ENCODE peak calls at places on chromosome 16, in nine cellular contexts. One of them, this sample, is unnamed.
A peak's percentile ranks its signal among the peaks of the same experiment; 100 is the strongest.

GRCh38 chr16:21608647-21609328 is 9.4 kb downstream of the METTL9 start:
- DNase-seq in neural progenitor cell: peak; percentile 36
- DNase-seq in HepG2: no peak
- DNase-seq in GM12878: no peak
- DNase-seq in Karpas-422: no peak
- DNase-seq in mesenchymal stem cell: peak; percentile 59
- DNase-seq in mammary epithelial cell: no peak
- DNase-seq in K562: no peak
- DNase-seq in fibroblast of lung: no peak
- DNase-seq in this sample: no peak

GRCh38 chr16:79169239-79169638 is 431.3 kb downstream of the MAF start:
- DNase-seq in K562: no peak
- DNase-seq in HepG2: no peak
- DNase-seq in Karpas-422: no peak
- DNase-seq in mammary epithelial cell: no peak
- DNase-seq in mesenchymal stem cell: peak; percentile 3
- DNase-seq in neural progenitor cell: peak; percentile 77
- DNase-seq in GM12878: no peak
- DNase-seq in fibroblast of lung: no peak
- DNase-seq in this sample: no peak

GRCh38 chr16:48676836-48677235 is 66.9 kb upstream of the N4BP1 start:
- DNase-seq in K562: no peak
- DNase-seq in mesenchymal stem cell: peak; percentile 2
- DNase-seq in GM12878: no peak
- DNase-seq in mammary epithelial cell: peak; percentile 40
- DNase-seq in fibroblast of lung: peak; percentile 35
- DNase-seq in neural progenitor cell: no peak
- DNase-seq in Karpas-422: no peak
- DNase-seq in HepG2: no peak
- DNase-seq in this sample: peak; percentile 39

GRCh38 chr16:81589975-81590650 is 145.5 kb downstream of the CMIP start:
- DNase-seq in Karpas-422: no peak
- DNase-seq in GM12878: no peak
- DNase-seq in fibroblast of lung: no peak
- DNase-seq in mammary epithelial cell: no peak
- DNase-seq in HepG2: no peak
- DNase-seq in mesenchymal stem cell: no peak
- DNase-seq in neural progenitor cell: no peak
- DNase-seq in K562: no peak
- DNase-seq in this sample: no peak

GRCh38 chr16:56332464-56333079 is 92.8 kb downstream of the AMFR start:
- DNase-seq in fibroblast of lung: peak; percentile 62
- DNase-seq in HepG2: peak; percentile 78
- DNase-seq in mesenchymal stem cell: peak; percentile 74
- DNase-seq in GM12878: no peak
- DNase-seq in K562: peak; percentile 62
- DNase-seq in neural progenitor cell: peak; percentile 58
- DNase-seq in Karpas-422: peak; percentile 53
- DNase-seq in mammary epithelial cell: peak; percentile 54
- DNase-seq in this sample: peak; percentile 69

GRCh38 chr16:66904428-66904845 is 14.2 kb downstream of the CDH16 start:
- DNase-seq in K562: no peak
- DNase-seq in neural progenitor cell: no peak
- DNase-seq in fibroblast of lung: no peak
- DNase-seq in mammary epithelial cell: no peak
- DNase-seq in GM12878: no peak
- DNase-seq in HepG2: no peak
- DNase-seq in mesenchymal stem cell: no peak
- DNase-seq in Karpas-422: no peak
- DNase-seq in this sample: no peak

GRCh38 chr16:72847187-72848044 is 200.5 kb downstream of the ZFHX3 start:
- DNase-seq in Karpas-422: peak; percentile 79
- DNase-seq in fibroblast of lung: peak; percentile 42
- DNase-seq in K562: peak; percentile 33
- DNase-seq in mesenchymal stem cell: peak; percentile 45
- DNase-seq in mammary epithelial cell: no peak
- DNase-seq in HepG2: peak; percentile 30
- DNase-seq in GM12878: no peak
- DNase-seq in neural progenitor cell: peak; percentile 66
- DNase-seq in this sample: peak; percentile 19

GRCh38 chr16:17396762-17397498 is 73.8 kb downstream of the XYLT1 start:
- DNase-seq in Karpas-422: no peak
- DNase-seq in neural progenitor cell: no peak
- DNase-seq in K562: no peak
- DNase-seq in fibroblast of lung: peak; percentile 78
- DNase-seq in GM12878: no peak
- DNase-seq in mammary epithelial cell: no peak
- DNase-seq in HepG2: no peak
- DNase-seq in mesenchymal stem cell: no peak
- DNase-seq in this sample: no peak

GRCh38 chr16:56641166-56641565 is 2.7 kb downstream of the MT1A start:
- DNase-seq in mammary epithelial cell: no peak
- DNase-seq in HepG2: no peak
- DNase-seq in mesenchymal stem cell: no peak
- DNase-seq in fibroblast of lung: no peak
- DNase-seq in neural progenitor cell: no peak
- DNase-seq in GM12878: no peak
- DNase-seq in K562: no peak
- DNase-seq in Karpas-422: no peak
- DNase-seq in this sample: no peak

GRCh38 chr16:9900576-9900975 is 281.7 kb downstream of the GRIN2A start:
- DNase-seq in mammary epithelial cell: no peak
- DNase-seq in mesenchymal stem cell: no peak
- DNase-seq in K562: no peak
- DNase-seq in HepG2: no peak
- DNase-seq in GM12878: no peak
- DNase-seq in fibroblast of lung: no peak
- DNase-seq in neural progenitor cell: no peak
- DNase-seq in Karpas-422: no peak
- DNase-seq in this sample: no peak

GRCh38 chr16:27374794-27375499 is 27.0 kb upstream of the IL21R start:
- DNase-seq in fibroblast of lung: peak; percentile 77
- DNase-seq in HepG2: peak; percentile 92
- DNase-seq in neural progenitor cell: peak; percentile 85
- DNase-seq in mesenchymal stem cell: peak; percentile 91
- DNase-seq in GM12878: peak; percentile 90
- DNase-seq in K562: peak; percentile 89
- DNase-seq in mammary epithelial cell: peak; percentile 72
- DNase-seq in Karpas-422: peak; percentile 64
- DNase-seq in this sample: peak; percentile 60

GRCh38 chr16:23382279-23382678 is 70.7 kb downstream of the COG7 start:
- DNase-seq in neural progenitor cell: no peak
- DNase-seq in Karpas-422: no peak
- DNase-seq in mammary epithelial cell: no peak
- DNase-seq in mesenchymal stem cell: no peak
- DNase-seq in fibroblast of lung: no peak
- DNase-seq in HepG2: no peak
- DNase-seq in K562: no peak
- DNase-seq in GM12878: no peak
- DNase-seq in this sample: no peak

GRCh38 chr16:337975-338575 is 14.4 kb downstream of the AXIN1 start:
- DNase-seq in K562: no peak
- DNase-seq in neural progenitor cell: peak; percentile 1
- DNase-seq in fibroblast of lung: no peak
- DNase-seq in mesenchymal stem cell: no peak
- DNase-seq in mammary epithelial cell: no peak
- DNase-seq in HepG2: no peak
- DNase-seq in GM12878: no peak
- DNase-seq in Karpas-422: no peak
- DNase-seq in this sample: no peak

GRCh38 chr16:46853713-46854443 is 22.9 kb upstream of the C16orf87 start:
- DNase-seq in neural progenitor cell: peak; percentile 90
- DNase-seq in mesenchymal stem cell: peak; percentile 69
- DNase-seq in HepG2: peak; percentile 81
- DNase-seq in fibroblast of lung: peak; percentile 74
- DNase-seq in GM12878: no peak
- DNase-seq in mammary epithelial cell: peak; percentile 49
- DNase-seq in K562: peak; percentile 62
- DNase-seq in Karpas-422: peak; percentile 84
- DNase-seq in this sample: peak; percentile 66
- H2AFZ ChIP-seq in neural progenitor cell: peak overlapping the region; percentile 64
- H2AFZ ChIP-seq in mesenchymal stem cell: no peak overlapping the region
- H2AFZ ChIP-seq in HepG2: no peak overlapping the region
- H2AFZ ChIP-seq in fibroblast of lung: no peak overlapping the region
- H2AFZ ChIP-seq in GM12878: peak overlapping the region; percentile 26
- H2AFZ ChIP-seq in mammary epithelial cell: no peak overlapping the region
- H2AFZ ChIP-seq in K562: no peak overlapping the region
- H2AFZ ChIP-seq in Karpas-422: no peak overlapping the region
- H2AFZ ChIP-seq in this sample: no peak overlapping the region

GRCh38 chr16:88505405-88506082 is 52.5 kb downstream of the ZFPM1 start:
- DNase-seq in mammary epithelial cell: peak; percentile 19
- DNase-seq in fibroblast of lung: no peak
- DNase-seq in Karpas-422: peak; percentile 91
- DNase-seq in K562: peak; percentile 53
- DNase-seq in GM12878: no peak
- DNase-seq in HepG2: peak; percentile 79
- DNase-seq in mesenchymal stem cell: no peak
- DNase-seq in neural progenitor cell: no peak
- DNase-seq in this sample: peak; percentile 39

GRCh38 chr16:88503771-88504488 is 50.9 kb downstream of the ZFPM1 start:
- DNase-seq in Karpas-422: no peak
- DNase-seq in fibroblast of lung: no peak
- DNase-seq in HepG2: peak; percentile 57
- DNase-seq in neural progenitor cell: no peak
- DNase-seq in GM12878: no peak
- DNase-seq in K562: no peak
- DNase-seq in mesenchymal stem cell: no peak
- DNase-seq in mammary epithelial cell: no peak
- DNase-seq in this sample: no peak

GRCh38 chr16:88503374-88503770 is 50.3 kb downstream of the ZFPM1 start:
- DNase-seq in neural progenitor cell: no peak
- DNase-seq in K562: no peak
- DNase-seq in GM12878: no peak
- DNase-seq in fibroblast of lung: no peak
- DNase-seq in mesenchymal stem cell: peak; percentile 12
- DNase-seq in Karpas-422: no peak
- DNase-seq in mammary epithelial cell: no peak
- DNase-seq in HepG2: no peak
- DNase-seq in this sample: no peak

GRCh38 chr16:88502776-88503280 is 49.7 kb downstream of the ZFPM1 start:
- DNase-seq in neural progenitor cell: no peak
- DNase-seq in mammary epithelial cell: no peak
- DNase-seq in GM12878: no peak
- DNase-seq in Karpas-422: no peak
- DNase-seq in mesenchymal stem cell: no peak
- DNase-seq in K562: no peak
- DNase-seq in fibroblast of lung: no peak
- DNase-seq in HepG2: no peak
- DNase-seq in this sample: no peak

GRCh38 chr16:88504489-88505404 is 51.7 kb downstream of the ZFPM1 start:
- DNase-seq in neural progenitor cell: no peak
- DNase-seq in K562: no peak
- DNase-seq in fibroblast of lung: no peak
- DNase-seq in Karpas-422: no peak
- DNase-seq in mesenchymal stem cell: no peak
- DNase-seq in GM12878: no peak
- DNase-seq in HepG2: peak; percentile 96
- DNase-seq in mammary epithelial cell: no peak
- DNase-seq in this sample: no peak
- H2AFZ ChIP-seq in neural progenitor cell: no peak overlapping the region
- H2AFZ ChIP-seq in K562: no peak overlapping the region
- H2AFZ ChIP-seq in fibroblast of lung: no peak overlapping the region
- H2AFZ ChIP-seq in Karpas-422: no peak overlapping the region
- H2AFZ ChIP-seq in mesenchymal stem cell: no peak overlapping the region
- H2AFZ ChIP-seq in GM12878: no peak overlapping the region
- H2AFZ ChIP-seq in HepG2: no peak overlapping the region
- H2AFZ ChIP-seq in mammary epithelial cell: no peak overlapping the region
- H2AFZ ChIP-seq in this sample: no peak overlapping the region

DNA sequence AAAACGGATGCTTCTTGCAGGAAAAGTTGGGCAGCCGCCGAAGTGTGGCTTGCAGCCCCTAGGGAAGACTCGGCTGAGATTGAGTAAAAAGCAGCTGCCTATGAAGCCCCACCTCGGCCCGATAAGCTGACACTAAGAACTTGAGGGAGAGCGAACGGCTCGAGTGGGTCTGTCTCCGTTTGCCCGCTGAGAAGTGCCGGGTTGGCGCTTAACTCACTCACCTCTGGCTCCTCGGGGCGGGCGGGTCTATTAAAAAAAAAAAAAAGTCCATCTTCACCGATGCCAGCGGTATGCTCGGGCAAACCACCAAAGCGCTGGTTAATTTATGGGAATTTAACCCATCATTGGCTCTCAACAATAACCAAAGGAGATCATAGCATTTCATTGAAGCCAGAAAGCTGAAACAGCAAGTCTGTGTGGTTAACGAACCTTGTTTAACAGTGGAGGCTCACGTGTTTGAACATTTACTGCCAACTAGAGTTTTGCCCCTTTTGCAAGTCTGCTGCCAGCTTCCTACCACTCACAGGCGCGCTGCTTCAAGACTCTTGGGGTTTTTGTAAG is 1.0 kb downstream of the SNTB2 start:
- DNase-seq in GM12878: no peak
- DNase-seq in fibroblast of lung: peak; percentile 54
- DNase-seq in mammary epithelial cell: peak; percentile 57
- DNase-seq in HepG2: peak; percentile 14
- DNase-seq in neural progenitor cell: no peak
- DNase-seq in mesenchymal stem cell: peak; percentile 66
- DNase-seq in Karpas-422: peak; percentile 80
- DNase-seq in K562: peak; percentile 18
- DNase-seq in this sample: peak; percentile 36
- H2AFZ ChIP-seq in GM12878: peak overlapping the region; percentile 77
- H2AFZ ChIP-seq in fibroblast of lung: no peak overlapping the region
- H2AFZ ChIP-seq in mammary epithelial cell: peak overlapping the region; percentile 97
- H2AFZ ChIP-seq in HepG2: no peak overlapping the region
- H2AFZ ChIP-seq in neural progenitor cell: no peak overlapping the region
- H2AFZ ChIP-seq in mesenchymal stem cell: no peak overlapping the region
- H2AFZ ChIP-seq in Karpas-422: no peak overlapping the region
- H2AFZ ChIP-seq in K562: peak overlapping the region; percentile 62
- H2AFZ ChIP-seq in this sample: peak overlapping the region; percentile 46

GRCh38 chr16:50386819-50387218 is 18.0 kb upstream of the BRD7 start:
- DNase-seq in neural progenitor cell: no peak
- DNase-seq in K562: no peak
- DNase-seq in Karpas-422: no peak
- DNase-seq in HepG2: no peak
- DNase-seq in mammary epithelial cell: no peak
- DNase-seq in fibroblast of lung: no peak
- DNase-seq in mesenchymal stem cell: no peak
- DNase-seq in GM12878: no peak
- DNase-seq in this sample: no peak

GRCh38 chr16:50393461-50394214 is 24.9 kb upstream of the BRD7 start:
- DNase-seq in mammary epithelial cell: no peak
- DNase-seq in neural progenitor cell: no peak
- DNase-seq in Karpas-422: no peak
- DNase-seq in fibroblast of lung: no peak
- DNase-seq in HepG2: no peak
- DNase-seq in mesenchymal stem cell: no peak
- DNase-seq in GM12878: no peak
- DNase-seq in K562: no peak
- DNase-seq in this sample: no peak

GRCh38 chr16:50388491-50388890 is 19.7 kb upstream of the BRD7 start:
- DNase-seq in K562: no peak
- DNase-seq in fibroblast of lung: no peak
- DNase-seq in Karpas-422: no peak
- DNase-seq in HepG2: no peak
- DNase-seq in GM12878: no peak
- DNase-seq in mammary epithelial cell: no peak
- DNase-seq in mesenchymal stem cell: no peak
- DNase-seq in neural progenitor cell: no peak
- DNase-seq in this sample: no peak

GRCh38 chr16:50390914-50391700 is 22.3 kb upstream of the BRD7 start:
- DNase-seq in mammary epithelial cell: no peak
- DNase-seq in Karpas-422: no peak
- DNase-seq in HepG2: no peak
- DNase-seq in mesenchymal stem cell: no peak
- DNase-seq in K562: no peak
- DNase-seq in neural progenitor cell: peak; percentile 69
- DNase-seq in fibroblast of lung: no peak
- DNase-seq in GM12878: no peak
- DNase-seq in this sample: no peak

GRCh38 chr16:50389900-50390896 is 21.4 kb upstream of the BRD7 start:
- DNase-seq in mammary epithelial cell: no peak
- DNase-seq in Karpas-422: no peak
- DNase-seq in HepG2: no peak
- DNase-seq in K562: no peak
- DNase-seq in mesenchymal stem cell: no peak
- DNase-seq in neural progenitor cell: no peak
- DNase-seq in GM12878: no peak
- DNase-seq in fibroblast of lung: no peak
- DNase-seq in this sample: no peak
- H2AFZ ChIP-seq in mammary epithelial cell: no peak overlapping the region
- H2AFZ ChIP-seq in Karpas-422: no peak overlapping the region
- H2AFZ ChIP-seq in HepG2: no peak overlapping the region
- H2AFZ ChIP-seq in K562: no peak overlapping the region
- H2AFZ ChIP-seq in mesenchymal stem cell: no peak overlapping the region
- H2AFZ ChIP-seq in neural progenitor cell: peak overlapping the region; percentile 74
- H2AFZ ChIP-seq in GM12878: no peak overlapping the region
- H2AFZ ChIP-seq in fibroblast of lung: no peak overlapping the region
- H2AFZ ChIP-seq in this sample: no peak overlapping the region